ENCODE peak calls at places on chromosome 11, in four cellular contexts. One of them, this sample, is unnamed.

GRCh38 chr11:101441747-101442146 is 142.1 kb downstream of the TRPC6 start:
- DNase-seq in suprapubic skin: no peak
- DNase-seq in BJ: no peak
- DNase-seq in cardiac fibroblast: peak
- DNase-seq in this sample: no peak

GRCh38 chr11:47514825-47515647 is 37.9 kb downstream of the CELF1 start:
- DNase-seq in suprapubic skin: no peak
- DNase-seq in BJ: peak
- DNase-seq in cardiac fibroblast: peak
- DNase-seq in this sample: no peak

GRCh38 chr11:27282141-27282590 is 80.8 kb downstream of the CCDC34 start:
- DNase-seq in suprapubic skin: no peak
- DNase-seq in BJ: peak
- DNase-seq in cardiac fibroblast: peak
- DNase-seq in this sample: no peak

GRCh38 chr11:70176940-70177689 is 26.0 kb upstream of the FADD start:
- DNase-seq in suprapubic skin: no peak
- DNase-seq in BJ: no peak
- DNase-seq in cardiac fibroblast: no peak
- DNase-seq in this sample: no peak

GRCh38 chr11:57647368-57647767 is 2.3 kb downstream of the YPEL4 start:
- DNase-seq in suprapubic skin: no peak
- DNase-seq in BJ: no peak
- DNase-seq in cardiac fibroblast: no peak
- DNase-seq in this sample: no peak

GRCh38 chr11:45282070-45282469 is 4.1 kb downstream of the SYT13 start:
- DNase-seq in suprapubic skin: no peak
- DNase-seq in BJ: no peak
- DNase-seq in cardiac fibroblast: no peak
- DNase-seq in this sample: no peak

GRCh38 chr11:98036810-98037209 is 983.9 kb upstream of the CNTN5 start:
- DNase-seq in suprapubic skin: no peak
- DNase-seq in BJ: no peak
- DNase-seq in cardiac fibroblast: peak
- DNase-seq in this sample: no peak

GRCh38 chr11:119206512-119207299 is 567 bp downstream of the CBL start:
- DNase-seq in suprapubic skin: peak
- DNase-seq in BJ: no peak
- DNase-seq in cardiac fibroblast: peak
- DNase-seq in this sample: peak

GRCh38 chr11:41963406-41963805 is 504.0 kb upstream of the LRRC4C start:
- DNase-seq in suprapubic skin: no peak
- DNase-seq in BJ: no peak
- DNase-seq in cardiac fibroblast: no peak
- DNase-seq in this sample: no peak

GRCh38 chr11:60953781-60954180 is 1.8 kb upstream of the SLC15A3 start:
- DNase-seq in suprapubic skin: peak
- DNase-seq in BJ: no peak
- DNase-seq in cardiac fibroblast: no peak
- DNase-seq in this sample: no peak

GRCh38 chr11:7495997-7496545 is 10.8 kb downstream of the OLFML1 start:
- DNase-seq in suprapubic skin: no peak
- DNase-seq in BJ: no peak
- DNase-seq in cardiac fibroblast: no peak
- DNase-seq in this sample: no peak

GRCh38 chr11:50412832-50413231 is 380.2 kb downstream of the OR4C45 start:
- DNase-seq in suprapubic skin: no peak
- DNase-seq in BJ: no peak
- DNase-seq in cardiac fibroblast: no peak
- DNase-seq in this sample: no peak

GRCh38 chr11:44110231-44110679 is 14.8 kb downstream of the EXT2 start:
- DNase-seq in suprapubic skin: no peak
- DNase-seq in BJ: no peak
- DNase-seq in cardiac fibroblast: peak
- DNase-seq in this sample: no peak

GRCh38 chr11:96055706-96056387 is 131.9 kb upstream of the MTMR2 start:
- DNase-seq in suprapubic skin: no peak
- DNase-seq in BJ: no peak
- DNase-seq in cardiac fibroblast: peak
- DNase-seq in this sample: no peak

GRCh38 chr11:125941606-125942275 is 4.1 kb upstream of the VSIG10L2 start:
- DNase-seq in suprapubic skin: peak
- DNase-seq in BJ: no peak
- DNase-seq in cardiac fibroblast: peak
- DNase-seq in this sample: no peak

GRCh38 chr11:76156971-76157427 is 49.3 kb downstream of the WNT11 start:
- DNase-seq in suprapubic skin: peak
- DNase-seq in BJ: no peak
- DNase-seq in cardiac fibroblast: no peak
- DNase-seq in this sample: no peak

GRCh38 chr11:77823775-77824174 is 2.8 kb downstream of the AAMDC start:
- DNase-seq in suprapubic skin: no peak
- DNase-seq in BJ: no peak
- DNase-seq in cardiac fibroblast: peak
- DNase-seq in this sample: no peak

GRCh38 chr11:120785576-120785975 is 238.3 kb upstream of the TBCEL start:
- DNase-seq in suprapubic skin: no peak
- DNase-seq in BJ: no peak
- DNase-seq in cardiac fibroblast: no peak
- DNase-seq in this sample: no peak

GRCh38 chr11:132396318-132396717 is 1025.9 kb downstream of the NTM start:
- DNase-seq in suprapubic skin: no peak
- DNase-seq in BJ: no peak
- DNase-seq in cardiac fibroblast: no peak
- DNase-seq in this sample: no peak

GRCh38 chr11:132405728-132406127 is 1035.3 kb downstream of the NTM start:
- DNase-seq in suprapubic skin: no peak
- DNase-seq in BJ: no peak
- DNase-seq in cardiac fibroblast: no peak
- DNase-seq in this sample: no peak

DNA sequence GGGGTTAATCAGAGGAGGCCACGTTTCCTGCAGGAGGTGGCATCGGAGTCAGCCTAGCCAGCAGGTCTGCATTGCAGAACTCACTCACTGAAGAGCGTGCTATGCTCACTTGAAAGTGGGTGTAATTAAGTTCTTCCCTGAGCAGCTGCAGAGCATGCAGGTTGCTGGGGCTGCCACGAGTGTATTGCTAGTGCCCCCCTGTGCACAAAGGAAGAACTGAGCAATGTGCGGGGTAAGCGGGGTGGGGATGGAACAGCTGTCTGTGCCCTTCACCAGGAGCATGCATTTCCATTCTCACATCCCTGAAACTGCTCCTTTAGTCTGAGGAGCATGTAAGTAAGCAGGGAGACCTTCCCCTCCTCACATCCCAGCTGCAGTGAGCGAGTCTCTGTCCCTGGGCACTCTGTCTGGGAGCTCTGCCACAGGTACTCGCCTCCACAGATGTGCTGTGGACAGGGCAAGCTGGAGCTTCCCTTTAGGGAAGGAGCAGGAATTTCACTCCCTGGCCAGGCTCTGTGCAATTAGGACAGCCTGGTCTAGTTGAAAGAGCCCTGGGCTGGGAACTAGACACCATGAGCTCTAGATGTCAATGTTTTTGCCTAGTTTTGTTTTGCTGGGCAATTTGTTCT is 1031.8 kb downstream of the NTM start:
- DNase-seq in suprapubic skin: no peak
- DNase-seq in BJ: no peak
- DNase-seq in cardiac fibroblast: peak
- DNase-seq in this sample: no peak
- TF ChIP-seq CTCF in suprapubic skin: no peak
- TF ChIP-seq CTCF in BJ: peak
- TF ChIP-seq CTCF in cardiac fibroblast: peak
- TF ChIP-seq CTCF in this sample: peak

GRCh38 chr11:128095459-128096096 is 491.8 kb downstream of the ETS1 start:
- DNase-seq in suprapubic skin: no peak
- DNase-seq in BJ: peak
- DNase-seq in cardiac fibroblast: peak
- DNase-seq in this sample: no peak
- TF ChIP-seq CTCF in suprapubic skin: no peak
- TF ChIP-seq CTCF in BJ: no peak
- TF ChIP-seq CTCF in cardiac fibroblast: peak
- TF ChIP-seq CTCF in this sample: no peak

DNA sequence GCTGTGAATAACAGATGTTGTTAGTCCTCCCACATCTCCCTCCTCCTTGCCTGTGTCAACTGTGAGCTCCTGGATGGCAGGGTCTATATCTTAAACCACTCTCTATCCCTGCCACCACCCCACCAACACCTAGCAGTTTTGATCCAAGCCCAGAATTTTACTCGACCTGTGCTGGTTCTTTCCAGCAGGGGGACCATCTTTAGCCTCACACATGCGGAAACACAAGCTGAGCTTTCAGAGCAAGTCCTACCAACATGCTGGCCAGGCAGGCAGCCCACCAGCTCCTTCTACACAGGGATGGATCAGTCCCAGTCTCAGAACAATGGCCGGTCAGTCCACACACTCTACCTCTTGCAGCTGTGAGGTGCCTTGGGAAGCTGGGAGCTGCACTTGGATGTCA is 231.5 kb downstream of the NXPE2 start:
- DNase-seq in suprapubic skin: no peak
- DNase-seq in BJ: no peak
- DNase-seq in cardiac fibroblast: no peak
- DNase-seq in this sample: no peak
- TF ChIP-seq CTCF in suprapubic skin: no peak
- TF ChIP-seq CTCF in BJ: no peak
- TF ChIP-seq CTCF in cardiac fibroblast: no peak
- TF ChIP-seq CTCF in this sample: peak

GRCh38 chr11:4181780-4182721 is 87.5 kb downstream of the RRM1 start:
- DNase-seq in suprapubic skin: no peak
- DNase-seq in BJ: no peak
- DNase-seq in cardiac fibroblast: peak
- DNase-seq in this sample: no peak
- TF ChIP-seq CTCF in suprapubic skin: peak
- TF ChIP-seq CTCF in BJ: peak
- TF ChIP-seq CTCF in cardiac fibroblast: peak
- TF ChIP-seq CTCF in this sample: peak

DNA sequence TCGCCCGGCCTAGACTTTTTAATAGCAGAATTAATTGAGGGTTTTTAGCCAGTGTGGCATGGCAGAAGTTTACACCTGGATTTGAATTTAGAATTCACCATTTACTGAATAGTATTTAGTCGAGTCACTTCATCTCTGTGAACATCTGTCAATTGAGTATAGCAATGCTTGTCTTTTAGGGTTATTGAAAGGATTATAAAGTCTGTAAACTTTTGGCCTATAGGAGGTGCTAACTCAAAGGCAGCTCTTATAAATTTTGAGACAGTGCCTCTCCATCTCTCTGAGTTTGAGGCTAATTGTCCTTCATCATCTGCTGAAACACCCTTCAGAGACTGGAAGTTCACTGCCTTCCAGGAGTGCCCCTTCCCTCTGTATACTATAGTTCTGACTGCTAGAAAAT is 205.0 kb downstream of the NELL1 start:
- DNase-seq in suprapubic skin: no peak
- DNase-seq in BJ: no peak
- DNase-seq in cardiac fibroblast: no peak
- DNase-seq in this sample: no peak
- TF ChIP-seq CTCF in suprapubic skin: no peak
- TF ChIP-seq CTCF in BJ: no peak
- TF ChIP-seq CTCF in cardiac fibroblast: no peak
- TF ChIP-seq CTCF in this sample: no peak

GRCh38 chr11:108734956-108735559 is 70.2 kb downstream of the DDX10 start:
- DNase-seq in suprapubic skin: no peak
- DNase-seq in BJ: no peak
- DNase-seq in cardiac fibroblast: peak
- DNase-seq in this sample: no peak
- TF ChIP-seq CTCF in suprapubic skin: peak
- TF ChIP-seq CTCF in BJ: peak
- TF ChIP-seq CTCF in cardiac fibroblast: peak
- TF ChIP-seq CTCF in this sample: peak